ENCODE peak calls at places on chromosomes 4 and X, in eight cellular contexts. One of them, this sample, is unnamed.

GRCh38 chrX:16075087-16075486 is 48.3 kb upstream of the GRPR start:
- DNase-seq in GM12878: no peak
- DNase-seq in GM12891: no peak
- DNase-seq in suprapubic skin: no peak
- DNase-seq in stomach: no peak
- DNase-seq in GM23338: no peak
- DNase-seq in K562: no peak
- DNase-seq in prostate gland: no peak
- DNase-seq in this sample: no peak

GRCh38 chr4:157196050-157196449 is 24.5 kb upstream of the GRIA2 start:
- DNase-seq in prostate gland: no peak
- DNase-seq in suprapubic skin: no peak
- DNase-seq in GM12891: no peak
- DNase-seq in stomach: no peak
- DNase-seq in GM12878: no peak
- DNase-seq in K562: no peak
- DNase-seq in GM23338: peak; percentile 60
- DNase-seq in this sample: no peak

GRCh38 chr4:158161561-158162354 is 11.1 kb downstream of the GASK1B start:
- DNase-seq in GM12891: no peak
- DNase-seq in GM12878: no peak
- DNase-seq in prostate gland: no peak
- DNase-seq in GM23338: no peak
- DNase-seq in K562: no peak
- DNase-seq in suprapubic skin: no peak
- DNase-seq in stomach: no peak
- DNase-seq in this sample: no peak

GRCh38 chr4:24067781-24068193 is 177.9 kb upstream of the PPARGC1A start:
- DNase-seq in suprapubic skin: no peak
- DNase-seq in GM23338: no peak
- DNase-seq in prostate gland: no peak
- DNase-seq in stomach: no peak
- DNase-seq in GM12878: no peak
- DNase-seq in K562: no peak
- DNase-seq in GM12891: no peak
- DNase-seq in this sample: no peak

GRCh38 chr4:67207941-67208441 is 337.3 kb downstream of the CENPC start:
- DNase-seq in GM23338: no peak
- DNase-seq in stomach: no peak
- DNase-seq in prostate gland: no peak
- DNase-seq in suprapubic skin: no peak
- DNase-seq in GM12878: no peak
- DNase-seq in K562: no peak
- DNase-seq in GM12891: no peak
- DNase-seq in this sample: no peak

GRCh38 chrX:64204701-64205440 is 637 bp downstream of the AMER1 start:
- DNase-seq in GM12891: peak; percentile 35
- DNase-seq in suprapubic skin: no peak
- DNase-seq in K562: peak; percentile 34
- DNase-seq in stomach: peak; percentile 31
- DNase-seq in prostate gland: peak; percentile 9
- DNase-seq in GM23338: peak; percentile 25
- DNase-seq in GM12878: no peak
- DNase-seq in this sample: peak; percentile 41

GRCh38 chrX:64205735-64206491 is 405 bp upstream of the AMER1 start:
- DNase-seq in GM23338: peak; percentile 87
- DNase-seq in K562: peak; percentile 92
- DNase-seq in stomach: peak; percentile 94
- DNase-seq in GM12878: peak; percentile 71
- DNase-seq in suprapubic skin: peak; percentile 95
- DNase-seq in prostate gland: peak; percentile 93
- DNase-seq in GM12891: peak; percentile 79
- DNase-seq in this sample: peak; percentile 81

GRCh38 chr4:56466910-56467283 is 520 bp upstream of the SRP72 start:
- DNase-seq in prostate gland: no peak
- DNase-seq in K562: no peak
- DNase-seq in GM12878: no peak
- DNase-seq in GM23338: peak; percentile 10
- DNase-seq in suprapubic skin: no peak
- DNase-seq in stomach: no peak
- DNase-seq in GM12891: no peak
- DNase-seq in this sample: no peak

GRCh38 chr4:6339818-6340445 is 70.3 kb downstream of the WFS1 start:
- DNase-seq in K562: no peak
- DNase-seq in GM12891: no peak
- DNase-seq in prostate gland: no peak
- DNase-seq in stomach: no peak
- DNase-seq in GM23338: no peak
- DNase-seq in suprapubic skin: no peak
- DNase-seq in GM12878: no peak
- DNase-seq in this sample: no peak

GRCh38 chrX:133085785-133086184 is 11.1 kb downstream of the USP26 start:
- DNase-seq in GM12891: no peak
- DNase-seq in K562: no peak
- DNase-seq in GM23338: no peak
- DNase-seq in GM12878: no peak
- DNase-seq in prostate gland: no peak
- DNase-seq in suprapubic skin: no peak
- DNase-seq in stomach: no peak
- DNase-seq in this sample: no peak

GRCh38 chr4:98627477-98627876 is 30.9 kb downstream of the TSPAN5 start:
- DNase-seq in prostate gland: no peak
- DNase-seq in GM12878: no peak
- DNase-seq in K562: no peak
- DNase-seq in GM12891: no peak
- DNase-seq in stomach: no peak
- DNase-seq in GM23338: no peak
- DNase-seq in suprapubic skin: no peak
- DNase-seq in this sample: no peak

GRCh38 chr4:76787898-76788297 is 110.0 kb downstream of the SOWAHB start:
- DNase-seq in suprapubic skin: no peak
- DNase-seq in K562: no peak
- DNase-seq in GM23338: no peak
- DNase-seq in GM12891: no peak
- DNase-seq in GM12878: no peak
- DNase-seq in prostate gland: no peak
- DNase-seq in stomach: no peak
- DNase-seq in this sample: no peak
- TF ChIP-seq POLR2AphosphoS5 in suprapubic skin: no peak
- TF ChIP-seq POLR2AphosphoS5 in K562: no peak
- TF ChIP-seq POLR2AphosphoS5 in GM23338: no peak
- TF ChIP-seq POLR2AphosphoS5 in GM12891: no peak
- TF ChIP-seq POLR2AphosphoS5 in GM12878: no peak
- TF ChIP-seq POLR2AphosphoS5 in prostate gland: no peak
- TF ChIP-seq POLR2AphosphoS5 in stomach: no peak
- TF ChIP-seq POLR2AphosphoS5 in this sample: no peak

GRCh38 chr4:44845309-44845708 is 119.0 kb upstream of the GNPDA2 start:
- DNase-seq in suprapubic skin: no peak
- DNase-seq in GM12878: no peak
- DNase-seq in stomach: no peak
- DNase-seq in GM12891: no peak
- DNase-seq in GM23338: no peak
- DNase-seq in prostate gland: no peak
- DNase-seq in K562: no peak
- DNase-seq in this sample: no peak
- TF ChIP-seq POLR2AphosphoS5 in suprapubic skin: no peak
- TF ChIP-seq POLR2AphosphoS5 in GM12878: no peak
- TF ChIP-seq POLR2AphosphoS5 in stomach: no peak
- TF ChIP-seq POLR2AphosphoS5 in GM12891: no peak
- TF ChIP-seq POLR2AphosphoS5 in GM23338: no peak
- TF ChIP-seq POLR2AphosphoS5 in prostate gland: no peak
- TF ChIP-seq POLR2AphosphoS5 in K562: no peak
- TF ChIP-seq POLR2AphosphoS5 in this sample: no peak

GRCh38 chr4:74117024-74117534 is 18.1 kb upstream of the CXCL2 start:
- DNase-seq in GM12891: no peak
- DNase-seq in stomach: peak; percentile 77
- DNase-seq in GM23338: no peak
- DNase-seq in prostate gland: peak; percentile 75
- DNase-seq in GM12878: no peak
- DNase-seq in K562: no peak
- DNase-seq in suprapubic skin: peak; percentile 75
- DNase-seq in this sample: no peak
- TF ChIP-seq POLR2AphosphoS5 in GM12891: no peak
- TF ChIP-seq POLR2AphosphoS5 in stomach: peak; percentile 93
- TF ChIP-seq POLR2AphosphoS5 in GM23338: no peak
- TF ChIP-seq POLR2AphosphoS5 in prostate gland: peak; percentile 74
- TF ChIP-seq POLR2AphosphoS5 in GM12878: no peak
- TF ChIP-seq POLR2AphosphoS5 in K562: no peak
- TF ChIP-seq POLR2AphosphoS5 in suprapubic skin: peak; percentile 82
- TF ChIP-seq POLR2AphosphoS5 in this sample: no peak

GRCh38 chrX:23802431-23802830 is 19.5 kb downstream of the SAT1 start:
- DNase-seq in GM12878: no peak
- DNase-seq in GM12891: no peak
- DNase-seq in GM23338: no peak
- DNase-seq in suprapubic skin: no peak
- DNase-seq in prostate gland: no peak
- DNase-seq in K562: no peak
- DNase-seq in stomach: no peak
- DNase-seq in this sample: no peak

GRCh38 chrX:23799469-23800065 is 16.6 kb downstream of the SAT1 start:
- DNase-seq in GM23338: no peak
- DNase-seq in GM12891: no peak
- DNase-seq in suprapubic skin: no peak
- DNase-seq in GM12878: no peak
- DNase-seq in stomach: no peak
- DNase-seq in K562: no peak
- DNase-seq in prostate gland: no peak
- DNase-seq in this sample: no peak

GRCh38 chrX:23804578-23804977 is 21.6 kb downstream of the SAT1 start:
- DNase-seq in GM23338: no peak
- DNase-seq in suprapubic skin: no peak
- DNase-seq in K562: no peak
- DNase-seq in stomach: no peak
- DNase-seq in GM12891: no peak
- DNase-seq in prostate gland: no peak
- DNase-seq in GM12878: no peak
- DNase-seq in this sample: no peak

GRCh38 chrX:23805379-23805778 is 22.4 kb downstream of the SAT1 start:
- DNase-seq in stomach: peak; percentile 31
- DNase-seq in GM12878: no peak
- DNase-seq in GM12891: no peak
- DNase-seq in K562: no peak
- DNase-seq in prostate gland: no peak
- DNase-seq in suprapubic skin: no peak
- DNase-seq in GM23338: no peak
- DNase-seq in this sample: no peak

GRCh38 chrX:23803931-23804381 is 21.0 kb downstream of the SAT1 start:
- DNase-seq in suprapubic skin: peak; percentile 66
- DNase-seq in GM12878: no peak
- DNase-seq in stomach: peak; percentile 46
- DNase-seq in prostate gland: peak; percentile 28
- DNase-seq in GM23338: no peak
- DNase-seq in GM12891: no peak
- DNase-seq in K562: no peak
- DNase-seq in this sample: no peak
- TF ChIP-seq POLR2AphosphoS5 in suprapubic skin: peak; percentile 32
- TF ChIP-seq POLR2AphosphoS5 in GM12878: no peak
- TF ChIP-seq POLR2AphosphoS5 in stomach: peak; percentile 60
- TF ChIP-seq POLR2AphosphoS5 in prostate gland: peak; percentile 19
- TF ChIP-seq POLR2AphosphoS5 in GM23338: no peak
- TF ChIP-seq POLR2AphosphoS5 in GM12891: no peak
- TF ChIP-seq POLR2AphosphoS5 in K562: no peak
- TF ChIP-seq POLR2AphosphoS5 in this sample: no peak

DNA sequence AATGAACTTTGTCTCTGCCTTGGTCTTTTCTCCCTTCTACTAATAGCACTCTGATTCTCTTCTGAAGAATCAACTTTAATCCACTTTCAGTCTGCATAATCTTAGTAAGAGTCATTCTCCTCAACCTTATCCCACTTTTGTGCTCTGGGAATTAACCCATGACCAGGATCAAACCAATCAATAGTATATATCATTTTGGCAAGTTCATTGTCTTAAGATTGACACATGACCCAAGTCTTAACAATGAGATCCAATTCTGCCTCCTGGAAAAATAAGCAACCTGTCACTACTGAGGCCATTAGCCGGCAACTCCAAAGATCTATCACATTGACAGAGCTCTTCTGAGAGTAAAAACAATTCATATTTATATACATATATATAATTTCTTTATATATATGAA is 1358.4 kb upstream of the ADGRL3 start:
- DNase-seq in prostate gland: no peak
- DNase-seq in GM23338: no peak
- DNase-seq in GM12891: no peak
- DNase-seq in stomach: no peak
- DNase-seq in GM12878: no peak
- DNase-seq in K562: no peak
- DNase-seq in suprapubic skin: no peak
- DNase-seq in this sample: no peak
- TF ChIP-seq POLR2AphosphoS5 in prostate gland: no peak
- TF ChIP-seq POLR2AphosphoS5 in GM23338: no peak
- TF ChIP-seq POLR2AphosphoS5 in GM12891: no peak
- TF ChIP-seq POLR2AphosphoS5 in stomach: no peak
- TF ChIP-seq POLR2AphosphoS5 in GM12878: no peak
- TF ChIP-seq POLR2AphosphoS5 in K562: no peak
- TF ChIP-seq POLR2AphosphoS5 in suprapubic skin: no peak
- TF ChIP-seq POLR2AphosphoS5 in this sample: no peak

GRCh38 chr4:102809190-102809589 is 18.2 kb downstream of the UBE2D3 start:
- DNase-seq in GM12878: no peak
- DNase-seq in prostate gland: no peak
- DNase-seq in suprapubic skin: no peak
- DNase-seq in GM23338: no peak
- DNase-seq in GM12891: no peak
- DNase-seq in K562: no peak
- DNase-seq in stomach: no peak
- DNase-seq in this sample: no peak

GRCh38 chr4:102807345-102807744 is 20.0 kb downstream of the UBE2D3 start:
- DNase-seq in GM23338: no peak
- DNase-seq in K562: no peak
- DNase-seq in prostate gland: no peak
- DNase-seq in GM12891: no peak
- DNase-seq in suprapubic skin: no peak
- DNase-seq in GM12878: no peak
- DNase-seq in stomach: no peak
- DNase-seq in this sample: no peak

GRCh38 chr4:102808009-102808408 is 19.3 kb downstream of the UBE2D3 start:
- DNase-seq in suprapubic skin: no peak
- DNase-seq in GM12878: no peak
- DNase-seq in GM23338: no peak
- DNase-seq in prostate gland: no peak
- DNase-seq in GM12891: no peak
- DNase-seq in stomach: no peak
- DNase-seq in K562: no peak
- DNase-seq in this sample: no peak

DNA sequence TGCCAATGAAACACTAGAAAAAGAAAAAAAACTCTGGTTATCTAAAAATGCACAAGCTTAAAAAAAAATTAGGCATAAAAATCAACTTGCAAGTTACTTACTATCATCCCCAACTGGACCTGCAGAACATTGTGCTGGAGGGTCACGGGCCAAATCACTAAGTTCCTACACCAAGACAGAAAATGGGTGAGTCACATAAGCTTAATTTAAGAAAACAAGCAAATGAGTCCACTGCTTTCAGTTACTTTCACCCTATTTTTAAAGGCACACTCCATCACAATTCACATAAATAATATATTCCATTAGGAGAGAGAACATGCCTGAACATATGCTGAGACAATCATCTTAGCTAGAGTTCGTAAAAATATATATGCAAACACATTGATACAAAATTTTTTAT is 17.7 kb downstream of the UBE2D3 start:
- DNase-seq in GM23338: no peak
- DNase-seq in K562: no peak
- DNase-seq in GM12878: no peak
- DNase-seq in GM12891: no peak
- DNase-seq in suprapubic skin: no peak
- DNase-seq in stomach: no peak
- DNase-seq in prostate gland: no peak
- DNase-seq in this sample: no peak
- TF ChIP-seq POLR2AphosphoS5 in GM23338: no peak
- TF ChIP-seq POLR2AphosphoS5 in K562: no peak
- TF ChIP-seq POLR2AphosphoS5 in GM12878: no peak
- TF ChIP-seq POLR2AphosphoS5 in GM12891: no peak
- TF ChIP-seq POLR2AphosphoS5 in suprapubic skin: no peak
- TF ChIP-seq POLR2AphosphoS5 in stomach: no peak
- TF ChIP-seq POLR2AphosphoS5 in prostate gland: no peak
- TF ChIP-seq POLR2AphosphoS5 in this sample: no peak